ENCODE peak calls at places on chromosomes 3 and 15, in six cellular contexts. G is K562, Q is PC-3, W is HepG2, Z is neural progenitor cell, K is endothelial cell of umbilical vein. U is an unnamed sample.

GRCh38 chr3:196067439-196067838 is 14.5 kb downstream of the TFRC start:
- DNase-seq in Z (no peak), Q (no peak), W (no peak), K (no peak), G (no peak), U (no peak)

GRCh38 chr3:171620825-171621434 is 160.7 kb upstream of the TNIK start:
- DNase-seq in Q (peak), Z (no peak), K (no peak), W (no peak), G (no peak), U (peak)

GRCh38 chr15:90576711-90577389 is 47.1 kb downstream of the CRTC3 start:
- DNase-seq in G (peak), Q (no peak), K (no peak), Z (no peak), W (no peak), U (no peak)

GRCh38 chr15:66720206-66721010 is 18.4 kb downstream of the SMAD6 start:
- DNase-seq in Z (no peak), K (peak), G (peak), Q (peak), W (no peak), U (no peak)

GRCh38 chr3:16106050-16106449 is 68.4 kb upstream of the GALNT15 start:
- DNase-seq in G (no peak), K (no peak), W (no peak), Q (no peak), Z (no peak), U (no peak)

GRCh38 chr3:152961323-152961722 is 126.4 kb downstream of the P2RY1 start:
- DNase-seq in Q (peak), K (peak), W (peak), Z (peak), G (peak), U (peak)

GRCh38 chr3:187936676-187937075 is 191.4 kb upstream of the BCL6 start:
- DNase-seq in G (no peak), K (no peak), W (no peak), Z (no peak), Q (no peak), U (no peak)

GRCh38 chr15:89675606-89676005 is 3.6 kb downstream of the PLIN1 start:
- DNase-seq in K (no peak), Q (no peak), G (no peak), Z (no peak), W (no peak), U (no peak)

GRCh38 chr3:140403559-140403958 is 274.3 kb upstream of the TRIM42 start:
- DNase-seq in K (no peak), G (no peak), W (no peak), Z (no peak), Q (no peak), U (no peak)

GRCh38 chr3:21621396-21621695 is 129.7 kb downstream of the ZNF385D start:
- DNase-seq in W (peak), G (no peak), Q (peak), K (no peak), Z (no peak), U (no peak)

GRCh38 chr3:127630811-127631714 is 2.1 kb downstream of the PODXL2 start:
- DNase-seq in G (no peak), Z (no peak), Q (no peak), W (no peak), K (no peak), U (no peak)
- TF ChIP-seq EZH2 in G (no peak), Z (no peak), Q (no peak), W (no peak), K (peak), U (no peak)

DNA sequence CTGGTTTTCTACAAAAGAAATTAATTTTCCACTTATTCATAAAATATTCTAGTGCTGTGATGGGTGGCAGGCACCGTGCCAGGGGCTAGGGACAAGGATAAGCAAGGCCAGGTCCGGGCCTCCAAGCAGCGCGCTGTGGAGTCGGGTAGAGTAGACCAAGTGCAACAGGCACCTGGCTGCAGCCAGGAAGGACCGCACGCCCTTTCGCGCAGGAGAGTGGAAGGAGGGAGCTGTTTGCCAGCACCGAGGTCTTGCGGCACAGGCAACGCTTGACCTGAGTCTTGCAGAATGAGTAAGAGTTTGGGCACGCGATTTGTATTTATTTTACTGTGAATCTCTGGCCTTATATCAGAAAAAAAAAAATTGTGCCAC is at the start of gene CASR:
- DNase-seq in K (no peak), G (no peak), W (no peak), Z (peak), Q (no peak), U (no peak)
- H3K4me3 ChIP-seq in K (no peak), G (no peak), W (peak), Z (peak), Q (no peak), U (no peak)

GRCh38 chr3:131047582-131047981 is 20.9 kb downstream of the NEK11 start:
- DNase-seq in K (no peak), Q (no peak), G (no peak), Z (no peak), W (peak), U (no peak)

GRCh38 chr3:131053021-131053420 is 26.3 kb downstream of the NEK11 start:
- DNase-seq in Q (peak), Z (no peak), G (no peak), K (peak), W (no peak), U (no peak)

DNA sequence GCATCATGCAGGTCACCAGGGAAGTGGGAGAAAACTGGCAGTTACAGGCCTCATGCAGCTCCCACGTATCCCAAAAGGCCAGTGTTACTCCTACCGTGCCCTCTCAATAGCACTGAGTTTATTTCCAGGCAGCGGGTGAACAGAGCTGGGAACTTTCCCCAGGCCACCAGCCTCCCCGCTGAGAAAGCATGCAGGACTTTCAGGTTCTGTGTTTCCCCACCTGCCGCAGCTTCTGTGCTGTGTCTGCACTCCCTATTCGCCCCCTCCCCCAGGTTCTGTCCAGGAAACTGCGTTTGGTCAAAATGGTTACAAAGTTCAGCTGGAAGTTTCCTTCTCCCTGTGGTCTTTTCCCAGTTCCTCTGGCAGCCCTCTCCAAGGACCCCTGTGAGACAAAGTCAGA is 21.4 kb downstream of the NEK11 start:
- DNase-seq in G (no peak), W (no peak), Q (no peak), K (no peak), Z (no peak), U (no peak)
- H3K9ac ChIP-seq in G (no peak), W (no peak), Q (no peak), K (no peak), Z (no peak), U (no peak)

GRCh38 chr3:30082652-30083051 is 523.7 kb upstream of the TGFBR2 start:
- DNase-seq in K (no peak), G (no peak), Q (no peak), Z (peak), W (no peak), U (no peak)
- TF ChIP-seq EZH2 in K (no peak), G (no peak), Q (no peak), Z (peak), W (no peak), U (no peak)

U was measured in SK-N-MC.